ENCODE peak calls at places on chromosomes 3 and 15, in nine cellular contexts. N is midbrain; Y is NCI-H748 treated with DMSO at 0.1 percent for 48 hours; I is neuronal stem cell; G is RPMI8226; J is LNCaP clone FGC; R is foreskin fibroblast; P is heart left ventricle; L is stimulated activated naive B cell treated with anti-CD40 and anti-IgM and Interleukin-4, amounts not matched to agents 10 μg/mL and 1 μg/mL and 100 μg/mL, for 72 hours. U is an unnamed sample.

GRCh38 chr3:98775459-98775858 is 12.3 kb downstream of the ST3GAL6 start:
- DNase-seq in I (no peak), L (no peak), G (peak), Y (no peak), R (no peak), P (no peak), N (no peak), J (no peak), U (no peak)

GRCh38 chr15:74889390-74889881 is 406 bp upstream of the MPI start:
- DNase-seq in J (no peak), G (no peak), Y (no peak), L (no peak), R (no peak), I (no peak), P (peak), N (peak), U (peak)

GRCh38 chr3:72160351-72160750 is 375.4 kb upstream of the PROK2 start:
- DNase-seq in P (no peak), R (no peak), I (no peak), J (no peak), L (no peak), Y (no peak), N (no peak), G (no peak), U (no peak)

GRCh38 chr3:171600030-171600429 is 139.8 kb upstream of the TNIK start:
- DNase-seq in G (no peak), Y (no peak), N (no peak), R (no peak), L (no peak), P (no peak), J (no peak), I (no peak), U (no peak)

GRCh38 chr3:170162630-170163029 is 18.9 kb downstream of the PHC3 start:
- DNase-seq in L (no peak), R (no peak), G (no peak), I (no peak), Y (no peak), P (no peak), N (no peak), J (no peak), U (no peak)

GRCh38 chr3:132253262-132253878 is 63.8 kb upstream of the ACP3 start:
- DNase-seq in Y (no peak), P (no peak), I (peak), G (peak), J (peak), N (peak), R (peak), L (no peak), U (no peak)

GRCh38 chr3:20052851-20053250 is 12.6 kb downstream of the KAT2B start:
- DNase-seq in P (no peak), R (no peak), G (no peak), I (no peak), J (no peak), N (no peak), L (no peak), Y (no peak), U (no peak)

GRCh38 chr3:9409981-9410849 is 12.8 kb downstream of the SETD5 start:
- DNase-seq in I (no peak), J (no peak), R (no peak), N (no peak), P (no peak), L (no peak), Y (no peak), G (no peak), U (no peak)

GRCh38 chr3:31785734-31786133 is 195.3 kb downstream of the OSBPL10 start:
- DNase-seq in L (no peak), G (no peak), N (no peak), J (no peak), I (no peak), R (no peak), Y (no peak), P (no peak), U (no peak)

GRCh38 chr15:85858586-85859375 is 64.1 kb upstream of the KLHL25 start:
- DNase-seq in L (peak), N (peak), R (peak), G (peak), I (peak), J (peak), Y (peak), P (peak), U (peak)

GRCh38 chr15:26702381-26702780 is 70.5 kb downstream of the GABRB3 start:
- DNase-seq in P (no peak), I (no peak), R (no peak), L (no peak), J (no peak), N (no peak), Y (no peak), G (no peak), U (no peak)

GRCh38 chr15:92097473-92098178 is 244.1 kb downstream of the SLCO3A1 start:
- DNase-seq in G (peak), Y (no peak), I (peak), R (peak), P (no peak), J (no peak), L (peak), N (peak), U (peak)

GRCh38 chr3:159824341-159824740 is 164.3 kb upstream of the IL12A start:
- DNase-seq in P (peak), J (no peak), G (no peak), L (no peak), I (no peak), N (no peak), Y (no peak), R (peak), U (no peak)

GRCh38 chr3:108180214-108180613 is 42.0 kb downstream of the IFT57 start:
- DNase-seq in I (no peak), Y (peak), G (no peak), J (no peak), P (no peak), R (peak), L (no peak), N (no peak), U (no peak)

GRCh38 chr3:160473978-160474377 is 24.4 kb upstream of the TRIM59 start:
- DNase-seq in L (no peak), P (no peak), Y (no peak), N (no peak), G (no peak), R (peak), I (no peak), J (no peak), U (no peak)

GRCh38 chr3:28110884-28111283 is 130.5 kb upstream of the CMC1 start:
- DNase-seq in N (no peak), Y (no peak), R (no peak), P (no peak), L (no peak), J (no peak), G (no peak), I (no peak), U (no peak)

GRCh38 chr3:183330881-183331280 is 77.8 kb downstream of the B3GNT5 start:
- DNase-seq in N (no peak), R (no peak), G (no peak), Y (no peak), L (no peak), J (no peak), P (no peak), I (no peak), U (no peak)

GRCh38 chr15:23482764-23483489 is 35.9 kb upstream of the GOLGA6L2 start:
- DNase-seq in Y (no peak), L (no peak), I (no peak), N (no peak), J (no peak), P (no peak), R (no peak), G (peak), U (no peak)

GRCh38 chr3:185089751-185090150 is 63.1 kb downstream of the C3orf70 start:
- DNase-seq in J (no peak), R (no peak), P (no peak), Y (no peak), L (no peak), G (no peak), I (no peak), N (no peak), U (no peak)

GRCh38 chr15:98609144-98609852 is 39.0 kb upstream of the IGF1R start:
- DNase-seq in L (no peak), Y (no peak), G (no peak), P (no peak), I (no peak), R (peak), J (no peak), N (no peak), U (no peak)

GRCh38 chr15:88657326-88658069 is 18.7 kb downstream of the ISG20 start:
- DNase-seq in Y (no peak), J (no peak), R (peak), G (peak), L (no peak), I (peak), P (no peak), N (peak), U (no peak)

GRCh38 chr15:53160092-53160704 is 370.1 kb upstream of the ONECUT1 start:
- DNase-seq in R (no peak), P (no peak), J (no peak), L (no peak), N (no peak), Y (no peak), G (peak), I (no peak), U (no peak)

GRCh38 chr15:90501898-90502297 is 27.8 kb upstream of the CRTC3 start:
- DNase-seq in G (no peak), I (no peak), P (no peak), N (no peak), L (no peak), J (no peak), R (no peak), Y (no peak), U (no peak)

GRCh38 chr3:101913173-101913572 is 63.9 kb downstream of the NFKBIZ start:
- DNase-seq in N (no peak), P (no peak), J (no peak), Y (no peak), I (no peak), L (no peak), G (no peak), R (no peak), U (no peak)

GRCh38 chr3:162491957-162492356 is 995.3 kb downstream of the OTOL1 start:
- DNase-seq in R (peak), Y (no peak), N (no peak), I (no peak), L (no peak), G (no peak), J (no peak), P (no peak), U (no peak)

GRCh38 chr3:48409291-48410201 is 20.3 kb downstream of the PLXNB1 start:
- DNase-seq in P (peak), L (no peak), R (no peak), N (no peak), Y (no peak), G (no peak), I (no peak), J (no peak), U (peak)

GRCh38 chr3:129606522-129607390 is at the start of gene PLXND1:
- DNase-seq in N (peak), L (no peak), P (peak), I (no peak), J (no peak), Y (peak), G (peak), R (peak), U (peak)

GRCh38 chr3:131608296-131608695 is 105.5 kb upstream of the MRPL3 start:
- DNase-seq in G (no peak), R (no peak), J (no peak), L (no peak), Y (no peak), N (no peak), P (no peak), I (no peak), U (no peak)

GRCh38 chr3:132892956-132893355 is 145.2 kb upstream of the TMEM108 start:
- DNase-seq in G (no peak), R (no peak), P (no peak), Y (no peak), L (no peak), I (no peak), J (no peak), N (no peak), U (no peak)

GRCh38 chr3:48820626-48821324 is 26.9 kb downstream of the PRKAR2A start:
- DNase-seq in N (no peak), I (no peak), G (no peak), J (no peak), P (no peak), Y (no peak), R (peak), L (no peak), U (no peak)

GRCh38 chr3:126551066-126551838 is 7.5 kb downstream of the C3orf22 start:
- DNase-seq in G (no peak), Y (no peak), P (peak), L (no peak), J (no peak), R (no peak), I (no peak), N (peak), U (no peak)

GRCh38 chr3:51938780-51939425 is 2.8 kb downstream of the RRP9 start:
- DNase-seq in G (no peak), J (no peak), P (no peak), I (no peak), L (no peak), R (no peak), N (no peak), Y (no peak), U (no peak)